ENCODE peak calls at places on chromosome 14, in seven cellular contexts. Z is pancreas, L is cardiac fibroblast, K is GM13977, C is dorsolateral prefrontal cortex, X is lower leg skin, V is uterus. Y is an unnamed sample.

GRCh38 chr14:27228053-27228452 is 630.2 kb upstream of the NOVA1 start:
- DNase-seq in X (no peak), L (no peak), Z (no peak), K (no peak), V (no peak), C (no peak), Y (no peak)

GRCh38 chr14:90299408-90299807 is 32.3 kb downstream of the NRDE2 start:
- DNase-seq in K (no peak), X (no peak), Z (no peak), V (no peak), L (no peak), C (no peak), Y (no peak)

GRCh38 chr14:94342334-94342934 is 19.3 kb upstream of the SERPINA6 start:
- DNase-seq in K (no peak), Z (peak), L (peak), X (peak), V (peak), C (peak), Y (no peak)

GRCh38 chr14:76117789-76118188 is 33.9 kb upstream of the GPATCH2L start:
- DNase-seq in Z (no peak), C (no peak), V (no peak), K (no peak), L (no peak), X (no peak), Y (no peak)

GRCh38 chr14:95409472-95410307 is 90.0 kb upstream of the CLMN start:
- DNase-seq in L (no peak), Z (no peak), X (no peak), V (no peak), C (no peak), K (no peak), Y (no peak)

GRCh38 chr14:69285661-69286255 is 25.8 kb downstream of the GALNT16 start:
- DNase-seq in K (no peak), L (no peak), V (no peak), Z (no peak), X (no peak), C (no peak), Y (no peak)

GRCh38 chr14:84225243-84225642 is 1304.7 kb upstream of the FLRT2 start:
- DNase-seq in K (no peak), X (peak), L (peak), C (no peak), V (no peak), Z (no peak), Y (no peak)

GRCh38 chr14:92490239-92490959 is 23.2 kb upstream of the RIN3 start:
- DNase-seq in V (no peak), L (no peak), K (no peak), X (no peak), C (no peak), Z (no peak), Y (no peak)

GRCh38 chr14:91731018-91731417 is 868 bp downstream of the CATSPERB start:
- DNase-seq in X (no peak), K (no peak), Z (no peak), C (no peak), L (no peak), V (no peak), Y (no peak)

GRCh38 chr14:24348186-24348585 is 8.4 kb upstream of the RIPK3 start:
- DNase-seq in V (no peak), X (no peak), L (no peak), K (no peak), C (no peak), Z (no peak), Y (no peak)

GRCh38 chr14:101020971-101021370 is 117.4 kb upstream of the RTL1 start:
- DNase-seq in V (no peak), X (no peak), K (no peak), Z (no peak), L (no peak), C (no peak), Y (peak)

GRCh38 chr14:83975435-83976222 is 1554.3 kb upstream of the FLRT2 start:
- DNase-seq in L (peak), Z (peak), K (no peak), V (no peak), C (no peak), X (no peak), Y (no peak)

GRCh38 chr14:79369359-79370332 is 841.7 kb downstream of the DIO2 start:
- DNase-seq in C (no peak), Z (peak), X (no peak), L (peak), K (no peak), V (peak), Y (no peak)

GRCh38 chr14:79764288-79764687 is 447.0 kb downstream of the DIO2 start:
- DNase-seq in X (no peak), K (no peak), Z (no peak), C (no peak), V (no peak), L (no peak), Y (no peak)

GRCh38 chr14:96637521-96637920 is 135.3 kb downstream of the PAPOLA start:
- DNase-seq in Z (no peak), C (no peak), X (peak), V (peak), L (no peak), K (no peak), Y (no peak)

GRCh38 chr14:105419305-105420091 is at the start of gene MTA1:
- DNase-seq in V (no peak), X (no peak), Z (no peak), K (peak), C (no peak), L (peak), Y (no peak)

GRCh38 chr14:105420141-105420975 is 731 bp downstream of the MTA1 start:
- DNase-seq in L (no peak), X (no peak), C (no peak), V (no peak), K (peak), Z (no peak), Y (no peak)

GRCh38 chr14:105419055-105419304 is 647 bp upstream of the MTA1 start:
- DNase-seq in C (no peak), L (no peak), X (no peak), K (no peak), V (no peak), Z (no peak), Y (no peak)

GRCh38 chr14:105416671-105417070 is 3.0 kb upstream of the MTA1 start:
- DNase-seq in C (no peak), V (no peak), K (no peak), L (no peak), X (no peak), Z (no peak), Y (no peak)

GRCh38 chr14:105418269-105419054 is 1.2 kb upstream of the MTA1 start:
- DNase-seq in K (no peak), L (no peak), C (no peak), X (no peak), V (no peak), Z (no peak), Y (no peak)
- TF ChIP-seq CTCF in K (no peak), L (no peak), C (no peak), X (no peak), V (no peak), Z (no peak), Y (no peak)

GRCh38 chr14:52422650-52423356 is 108.7 kb downstream of the PTGER2 start:
- DNase-seq in C (no peak), L (no peak), V (no peak), X (no peak), Z (no peak), K (no peak), Y (no peak)

GRCh38 chr14:52412426-52412825 is 98.3 kb downstream of the PTGER2 start:
- DNase-seq in L (no peak), X (no peak), K (no peak), C (no peak), Z (no peak), V (no peak), Y (no peak)

GRCh38 chr14:52413729-52414453 is 99.8 kb downstream of the PTGER2 start:
- DNase-seq in V (no peak), C (no peak), X (no peak), K (no peak), L (peak), Z (no peak), Y (no peak)

GRCh38 chr14:52417139-52417538 is 103.0 kb downstream of the PTGER2 start:
- DNase-seq in K (no peak), C (no peak), V (no peak), Z (no peak), X (no peak), L (no peak), Y (no peak)
- TF ChIP-seq CTCF in K (no peak), C (no peak), V (no peak), Z (no peak), X (no peak), L (no peak), Y (no peak)

DNA sequence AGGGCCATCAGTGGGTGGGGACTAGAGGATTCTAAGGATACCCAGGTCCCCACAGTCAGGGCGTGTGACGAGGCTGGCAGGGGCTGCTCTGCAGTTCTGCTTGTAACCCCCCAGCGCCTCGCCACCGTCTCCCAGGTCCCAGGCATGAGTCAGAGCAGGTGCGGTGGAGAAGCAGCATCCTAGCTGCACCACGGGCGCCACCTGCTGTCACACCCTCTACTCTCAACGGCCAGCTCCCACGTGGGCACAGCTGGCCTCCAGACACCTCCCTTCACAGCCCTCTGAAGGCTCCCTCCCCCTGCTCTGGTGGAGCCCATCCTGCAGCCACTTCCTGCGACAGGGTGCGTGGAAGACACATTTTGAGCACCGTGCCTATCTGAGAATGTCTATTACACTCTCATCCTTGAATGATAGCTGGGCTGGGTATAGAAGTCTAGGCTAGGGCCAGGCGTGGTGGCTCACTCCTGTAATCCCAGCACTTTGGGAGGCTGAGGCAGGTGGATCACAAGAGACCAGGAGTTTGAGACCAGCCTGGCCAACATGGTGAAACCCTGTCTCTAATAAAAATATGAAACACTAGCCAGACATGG is 6.9 kb upstream of the NUDT14 start:
- DNase-seq in L (no peak), Z (peak), V (no peak), C (no peak), X (no peak), K (no peak), Y (no peak)
- TF ChIP-seq CTCF in L (no peak), Z (no peak), V (no peak), C (no peak), X (no peak), K (peak), Y (no peak)

DNA sequence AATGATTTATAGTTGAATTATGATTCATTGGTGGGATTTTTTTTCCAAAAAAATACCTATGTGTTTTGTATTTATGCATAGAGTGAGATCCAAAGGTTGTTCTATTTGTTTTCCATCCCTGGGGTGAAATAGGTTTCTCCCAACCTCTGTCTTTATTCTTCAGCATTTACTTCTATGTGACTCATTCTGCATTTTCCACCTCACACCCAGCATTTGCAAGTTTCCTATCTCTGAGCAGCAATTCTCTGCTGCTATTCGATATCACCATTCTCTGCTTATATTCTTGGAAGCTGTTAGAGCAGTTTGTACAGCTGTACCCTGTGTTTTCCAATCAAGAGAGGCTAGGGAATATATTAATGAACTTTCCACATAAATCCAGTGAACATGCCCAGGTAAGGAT is 538.9 kb downstream of the SNAPC1 start:
- DNase-seq in X (no peak), C (no peak), L (no peak), K (no peak), Z (no peak), V (no peak), Y (no peak)
- TF ChIP-seq CTCF in X (no peak), C (no peak), L (no peak), K (no peak), Z (no peak), V (no peak), Y (no peak)